ENCODE peak calls at places on chromosomes 12 and 14, in five cellular contexts. One of them, this sample, is unnamed.

GRCh38 chr14:101927859-101928258 is 36.5 kb upstream of the DYNC1H1 start:
- DNase-seq in nephron progenitor cell: peak
- DNase-seq in left ventricle myocardium inferior: peak
- DNase-seq in WTC11: no peak
- DNase-seq in heart left ventricle: peak
- DNase-seq in this sample: no peak

GRCh38 chr12:4119157-4119761 is 154.3 kb upstream of the CCND2 start:
- DNase-seq in WTC11: no peak
- DNase-seq in left ventricle myocardium inferior: no peak
- DNase-seq in heart left ventricle: no peak
- DNase-seq in nephron progenitor cell: no peak
- DNase-seq in this sample: no peak

GRCh38 chr12:121060149-121061001 is 21.3 kb upstream of the OASL start:
- DNase-seq in left ventricle myocardium inferior: no peak
- DNase-seq in nephron progenitor cell: no peak
- DNase-seq in WTC11: peak
- DNase-seq in heart left ventricle: no peak
- DNase-seq in this sample: peak

GRCh38 chr14:92392726-92393125 is 69.8 kb downstream of the SLC24A4 start:
- DNase-seq in nephron progenitor cell: no peak
- DNase-seq in left ventricle myocardium inferior: no peak
- DNase-seq in WTC11: no peak
- DNase-seq in heart left ventricle: no peak
- DNase-seq in this sample: no peak

GRCh38 chr12:71162832-71163711 is 5.3 kb upstream of the TSPAN8 start:
- DNase-seq in left ventricle myocardium inferior: no peak
- DNase-seq in nephron progenitor cell: no peak
- DNase-seq in WTC11: no peak
- DNase-seq in heart left ventricle: no peak
- DNase-seq in this sample: no peak

GRCh38 chr12:121413917-121414316 is 14.0 kb downstream of the RNF34 start:
- DNase-seq in heart left ventricle: no peak
- DNase-seq in left ventricle myocardium inferior: no peak
- DNase-seq in WTC11: no peak
- DNase-seq in nephron progenitor cell: no peak
- DNase-seq in this sample: no peak

GRCh38 chr12:52362118-52362726 is 5.1 kb downstream of the KRT85 start:
- DNase-seq in left ventricle myocardium inferior: no peak
- DNase-seq in WTC11: peak
- DNase-seq in nephron progenitor cell: no peak
- DNase-seq in heart left ventricle: no peak
- DNase-seq in this sample: no peak

GRCh38 chr12:94815958-94816357 is 165.6 kb upstream of the TMCC3 start:
- DNase-seq in left ventricle myocardium inferior: no peak
- DNase-seq in WTC11: peak
- DNase-seq in heart left ventricle: no peak
- DNase-seq in nephron progenitor cell: no peak
- DNase-seq in this sample: no peak

GRCh38 chr14:92794547-92794941 is 439 bp downstream of the GOLGA5 start:
- DNase-seq in WTC11: peak
- DNase-seq in nephron progenitor cell: peak
- DNase-seq in heart left ventricle: peak
- DNase-seq in left ventricle myocardium inferior: peak
- DNase-seq in this sample: peak

GRCh38 chr12:27344760-27345159 is 12.1 kb downstream of the BMAL2 start:
- DNase-seq in heart left ventricle: no peak
- DNase-seq in WTC11: no peak
- DNase-seq in left ventricle myocardium inferior: no peak
- DNase-seq in nephron progenitor cell: no peak
- DNase-seq in this sample: no peak

GRCh38 chr12:62631531-62632520 is 165.2 kb downstream of the MON2 start:
- DNase-seq in left ventricle myocardium inferior: peak
- DNase-seq in heart left ventricle: peak
- DNase-seq in nephron progenitor cell: peak
- DNase-seq in WTC11: peak
- DNase-seq in this sample: peak

GRCh38 chr12:131011165-131012079 is 57.7 kb downstream of the ADGRD1 start:
- DNase-seq in left ventricle myocardium inferior: peak
- DNase-seq in heart left ventricle: peak
- DNase-seq in nephron progenitor cell: no peak
- DNase-seq in WTC11: no peak
- DNase-seq in this sample: no peak

GRCh38 chr12:104569348-104570173 is 112.8 kb downstream of the CHST11 start:
- DNase-seq in nephron progenitor cell: no peak
- DNase-seq in heart left ventricle: no peak
- DNase-seq in left ventricle myocardium inferior: no peak
- DNase-seq in WTC11: no peak
- DNase-seq in this sample: no peak

GRCh38 chr12:93571854-93572711 is at the start of gene SOCS2:
- DNase-seq in heart left ventricle: peak
- DNase-seq in WTC11: peak
- DNase-seq in nephron progenitor cell: peak
- DNase-seq in left ventricle myocardium inferior: peak
- DNase-seq in this sample: peak

GRCh38 chr12:116766285-116766684 is 28.2 kb downstream of the RNFT2 start:
- DNase-seq in left ventricle myocardium inferior: no peak
- DNase-seq in nephron progenitor cell: no peak
- DNase-seq in heart left ventricle: no peak
- DNase-seq in WTC11: no peak
- DNase-seq in this sample: no peak

GRCh38 chr14:88765130-88765529 is 27.6 kb downstream of the EML5 start:
- DNase-seq in left ventricle myocardium inferior: no peak
- DNase-seq in heart left ventricle: no peak
- DNase-seq in nephron progenitor cell: no peak
- DNase-seq in WTC11: no peak
- DNase-seq in this sample: no peak

GRCh38 chr12:39383064-39383552 is 59.8 kb downstream of the KIF21A start:
- DNase-seq in WTC11: no peak
- DNase-seq in heart left ventricle: no peak
- DNase-seq in left ventricle myocardium inferior: no peak
- DNase-seq in nephron progenitor cell: no peak
- DNase-seq in this sample: no peak

GRCh38 chr12:83224012-83224411 is 537.3 kb downstream of the TMTC2 start:
- DNase-seq in left ventricle myocardium inferior: no peak
- DNase-seq in WTC11: no peak
- DNase-seq in heart left ventricle: no peak
- DNase-seq in nephron progenitor cell: no peak
- DNase-seq in this sample: no peak

GRCh38 chr12:89521348-89522238 is 3.0 kb downstream of the GALNT4 start:
- DNase-seq in WTC11: no peak
- DNase-seq in left ventricle myocardium inferior: no peak
- DNase-seq in nephron progenitor cell: no peak
- DNase-seq in heart left ventricle: no peak
- DNase-seq in this sample: no peak

GRCh38 chr12:70744133-70744532 is 106.9 kb upstream of the PTPRB start:
- DNase-seq in heart left ventricle: no peak
- DNase-seq in left ventricle myocardium inferior: no peak
- DNase-seq in WTC11: no peak
- DNase-seq in nephron progenitor cell: no peak
- DNase-seq in this sample: no peak

GRCh38 chr14:22852940-22853767 is 16.8 kb downstream of the MMP14 start:
- DNase-seq in left ventricle myocardium inferior: peak
- DNase-seq in heart left ventricle: peak
- DNase-seq in WTC11: peak
- DNase-seq in nephron progenitor cell: peak
- DNase-seq in this sample: peak

GRCh38 chr14:93090826-93091583 is 24.7 kb downstream of the ITPK1 start:
- DNase-seq in WTC11: no peak
- DNase-seq in nephron progenitor cell: no peak
- DNase-seq in heart left ventricle: peak
- DNase-seq in left ventricle myocardium inferior: peak
- DNase-seq in this sample: no peak

GRCh38 chr14:97382616-97383226 is 585.5 kb downstream of the VRK1 start:
- DNase-seq in left ventricle myocardium inferior: no peak
- DNase-seq in heart left ventricle: no peak
- DNase-seq in nephron progenitor cell: no peak
- DNase-seq in WTC11: no peak
- DNase-seq in this sample: no peak

GRCh38 chr12:1657616-1658167 is 28.7 kb downstream of the WNT5B start:
- DNase-seq in WTC11: no peak
- DNase-seq in nephron progenitor cell: no peak
- DNase-seq in left ventricle myocardium inferior: no peak
- DNase-seq in heart left ventricle: no peak
- DNase-seq in this sample: no peak
- TF ChIP-seq CTCF in WTC11: no peak
- TF ChIP-seq CTCF in nephron progenitor cell: no peak
- TF ChIP-seq CTCF in left ventricle myocardium inferior: no peak
- TF ChIP-seq CTCF in heart left ventricle: no peak
- TF ChIP-seq CTCF in this sample: no peak

GRCh38 chr14:68300608-68301007 is 481.0 kb downstream of the RAD51B start:
- DNase-seq in left ventricle myocardium inferior: no peak
- DNase-seq in heart left ventricle: no peak
- DNase-seq in nephron progenitor cell: no peak
- DNase-seq in WTC11: no peak
- DNase-seq in this sample: no peak

GRCh38 chr14:68293404-68293803 is 473.8 kb downstream of the RAD51B start:
- DNase-seq in left ventricle myocardium inferior: no peak
- DNase-seq in WTC11: no peak
- DNase-seq in nephron progenitor cell: no peak
- DNase-seq in heart left ventricle: no peak
- DNase-seq in this sample: no peak

GRCh38 chr14:68297871-68298468 is 478.4 kb downstream of the RAD51B start:
- DNase-seq in left ventricle myocardium inferior: no peak
- DNase-seq in WTC11: peak
- DNase-seq in nephron progenitor cell: no peak
- DNase-seq in heart left ventricle: no peak
- DNase-seq in this sample: no peak

GRCh38 chr14:68295316-68295816 is 475.8 kb downstream of the RAD51B start:
- DNase-seq in left ventricle myocardium inferior: peak
- DNase-seq in WTC11: peak
- DNase-seq in heart left ventricle: peak
- DNase-seq in nephron progenitor cell: peak
- DNase-seq in this sample: peak

GRCh38 chr14:68297011-68297410 is 477.4 kb downstream of the RAD51B start:
- DNase-seq in left ventricle myocardium inferior: no peak
- DNase-seq in heart left ventricle: no peak
- DNase-seq in WTC11: no peak
- DNase-seq in nephron progenitor cell: no peak
- DNase-seq in this sample: no peak
- TF ChIP-seq CTCF in left ventricle myocardium inferior: no peak
- TF ChIP-seq CTCF in heart left ventricle: no peak
- TF ChIP-seq CTCF in WTC11: no peak
- TF ChIP-seq CTCF in nephron progenitor cell: no peak
- TF ChIP-seq CTCF in this sample: no peak

DNA sequence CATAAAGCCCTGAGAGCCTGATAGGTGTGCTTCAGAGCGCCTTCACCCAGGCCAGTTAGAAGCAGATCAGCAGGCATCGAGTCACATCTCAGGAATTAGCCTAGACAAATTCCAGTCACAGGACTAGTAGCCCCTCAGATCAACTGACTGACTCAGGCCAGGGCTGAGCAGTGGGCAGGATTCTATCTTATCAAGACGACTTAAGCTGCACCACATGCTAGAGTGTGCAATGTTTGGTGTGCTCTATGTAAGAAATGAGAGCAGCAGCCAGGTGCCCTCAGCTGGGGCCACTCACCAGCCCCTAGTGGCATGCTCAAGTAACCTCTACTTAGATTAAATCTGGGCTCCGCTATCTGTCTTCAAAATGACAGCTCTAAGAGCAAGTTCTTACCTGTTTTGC is 19.7 kb upstream of the NGB start:
- DNase-seq in heart left ventricle: no peak
- DNase-seq in left ventricle myocardium inferior: no peak
- DNase-seq in nephron progenitor cell: no peak
- DNase-seq in WTC11: no peak
- DNase-seq in this sample: no peak
- TF ChIP-seq CTCF in heart left ventricle: no peak
- TF ChIP-seq CTCF in left ventricle myocardium inferior: no peak
- TF ChIP-seq CTCF in nephron progenitor cell: no peak
- TF ChIP-seq CTCF in WTC11: no peak
- TF ChIP-seq CTCF in this sample: no peak

DNA sequence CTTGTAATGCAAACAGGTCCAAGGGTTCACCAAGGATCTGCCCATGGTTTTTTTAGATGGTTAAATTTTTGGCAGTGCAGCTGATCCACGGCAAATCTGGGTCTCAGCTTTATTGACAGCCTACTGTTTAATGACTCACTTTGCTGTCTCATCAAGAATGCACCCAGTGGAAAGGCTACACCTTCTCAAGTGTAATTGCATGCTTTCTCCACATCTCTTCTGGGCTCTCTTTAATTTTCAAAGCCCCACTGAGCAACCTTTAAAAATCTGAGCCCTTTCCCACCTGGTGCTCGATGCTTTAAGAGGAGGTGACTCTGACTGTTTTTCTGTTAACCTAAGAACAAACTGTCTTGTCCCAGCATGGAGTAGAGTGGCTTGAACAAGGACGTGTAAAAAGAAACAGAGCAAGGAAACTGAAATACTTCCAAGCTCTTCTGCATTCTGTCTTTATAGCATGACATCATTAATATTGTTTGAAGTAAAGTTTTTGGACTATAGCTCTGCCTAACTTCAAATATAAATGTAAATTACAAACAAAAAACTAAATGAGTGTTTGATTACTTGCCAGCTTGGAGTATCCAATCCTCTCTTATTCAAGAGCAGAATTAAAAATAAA is 214.2 kb upstream of the KRR1 start:
- DNase-seq in left ventricle myocardium inferior: no peak
- DNase-seq in nephron progenitor cell: no peak
- DNase-seq in WTC11: no peak
- DNase-seq in heart left ventricle: no peak
- DNase-seq in this sample: no peak
- TF ChIP-seq CTCF in left ventricle myocardium inferior: no peak
- TF ChIP-seq CTCF in nephron progenitor cell: no peak
- TF ChIP-seq CTCF in WTC11: no peak
- TF ChIP-seq CTCF in heart left ventricle: no peak
- TF ChIP-seq CTCF in this sample: no peak

GRCh38 chr12:84508325-84508861 is 404.2 kb downstream of the SLC6A15 start:
- DNase-seq in nephron progenitor cell: peak
- DNase-seq in left ventricle myocardium inferior: no peak
- DNase-seq in heart left ventricle: peak
- DNase-seq in WTC11: no peak
- DNase-seq in this sample: no peak
- TF ChIP-seq CTCF in nephron progenitor cell: peak
- TF ChIP-seq CTCF in left ventricle myocardium inferior: peak
- TF ChIP-seq CTCF in heart left ventricle: no peak
- TF ChIP-seq CTCF in WTC11: no peak
- TF ChIP-seq CTCF in this sample: no peak

GRCh38 chr14:81252278-81252677 is 31.5 kb upstream of the GTF2A1 start:
- DNase-seq in heart left ventricle: no peak
- DNase-seq in left ventricle myocardium inferior: no peak
- DNase-seq in nephron progenitor cell: no peak
- DNase-seq in WTC11: no peak
- DNase-seq in this sample: no peak
- TF ChIP-seq CTCF in heart left ventricle: no peak
- TF ChIP-seq CTCF in left ventricle myocardium inferior: no peak
- TF ChIP-seq CTCF in nephron progenitor cell: no peak
- TF ChIP-seq CTCF in WTC11: no peak
- TF ChIP-seq CTCF in this sample: no peak

DNA sequence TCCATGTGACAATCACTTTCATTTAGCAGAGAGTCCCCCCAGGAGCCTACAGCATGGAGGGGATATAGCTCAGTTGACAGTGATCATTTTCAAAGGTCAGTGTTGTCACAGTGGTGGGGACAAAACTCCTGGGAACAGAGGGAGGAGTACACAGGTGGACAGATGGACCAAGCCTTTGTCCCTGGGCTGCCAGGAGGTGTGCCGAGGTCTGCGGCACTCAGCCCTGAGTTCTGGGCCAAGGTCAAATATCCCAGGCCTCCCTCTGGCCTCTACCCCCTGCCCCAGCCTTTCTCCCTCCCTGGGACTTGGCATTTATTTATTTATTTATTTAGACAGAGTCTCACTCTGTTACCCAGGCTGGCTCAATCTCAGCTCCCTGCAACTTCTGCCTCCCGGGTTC is 24.8 kb downstream of the CALM1 start:
- DNase-seq in left ventricle myocardium inferior: no peak
- DNase-seq in nephron progenitor cell: no peak
- DNase-seq in heart left ventricle: no peak
- DNase-seq in WTC11: no peak
- DNase-seq in this sample: no peak
- TF ChIP-seq CTCF in left ventricle myocardium inferior: no peak
- TF ChIP-seq CTCF in nephron progenitor cell: no peak
- TF ChIP-seq CTCF in heart left ventricle: no peak
- TF ChIP-seq CTCF in WTC11: no peak
- TF ChIP-seq CTCF in this sample: no peak

This sample was measured in pancreas.